ENCODE peak calls at places on chromosomes 4 and X, in six cellular contexts. W, V, E, L, U and O are unnamed samples.

GRCh38 chr4:40200881-40201797 is 4.3 kb downstream of the RHOH start:
- DNase-seq in E (peak), V (no peak), U (no peak), W (no peak), L (no peak), O (no peak)

GRCh38 chr4:1053080-1053661 is 41.7 kb downstream of the FGFRL1 start:
- DNase-seq in V (no peak), W (no peak), L (no peak), E (no peak), U (no peak), O (no peak)

GRCh38 chr4:665381-665750 is 8.7 kb downstream of the ATP5ME start:
- DNase-seq in U (no peak), W (no peak), V (no peak), E (no peak), L (no peak), O (no peak)

GRCh38 chr4:158825443-158826036 is 56.7 kb downstream of the FNIP2 start:
- DNase-seq in W (no peak), L (no peak), V (no peak), U (no peak), E (no peak), O (no peak)

GRCh38 chr4:139815646-139816601 is 150.3 kb downstream of the MGST2 start:
- DNase-seq in E (peak), U (no peak), W (no peak), L (peak), V (peak), O (peak)

GRCh38 chr4:120043828-120044227 is 22.8 kb downstream of the MAD2L1 start:
- DNase-seq in U (no peak), E (no peak), W (no peak), L (no peak), V (no peak), O (no peak)

GRCh38 chr4:10106421-10107039 is 10.1 kb downstream of the WDR1 start:
- DNase-seq in W (peak), E (peak), U (no peak), V (peak), L (peak), O (no peak)

GRCh38 chr4:915595-915994 is 16.5 kb downstream of the GAK start:
- DNase-seq in W (no peak), V (no peak), L (peak), E (peak), U (no peak), O (no peak)

GRCh38 chrX:130575831-130576404 is 174.1 kb downstream of the RBMX2 start:
- DNase-seq in L (no peak), E (peak), U (no peak), W (no peak), V (peak), O (peak)

GRCh38 chrX:39199429-39199828 is 398.2 kb downstream of the MID1IP1 start:
- DNase-seq in L (no peak), V (no peak), U (no peak), W (no peak), E (no peak), O (no peak)

GRCh38 chr4:39528056-39528465 is 822 bp upstream of the UGDH start:
- DNase-seq in W (no peak), E (peak), L (peak), V (no peak), U (no peak), O (no peak)